ENCODE peak calls at places on chromosome 15, in six cellular contexts. S, T, N, H, X and Z are unnamed samples.

GRCh38 chr15:82809308-82810060 is at the start of gene WHAMM:
- DNase-seq in S (peak), T (peak), N (peak), H (peak), X (peak), Z (peak)

GRCh38 chr15:93359037-93359779 is 270.2 kb upstream of the RGMA start:
- DNase-seq in S (no peak), T (no peak), N (no peak), H (no peak), X (no peak), Z (no peak)

GRCh38 chr15:92541197-92542190 is 114.1 kb downstream of the FAM174B start:
- DNase-seq in S (no peak), T (peak), N (no peak), H (peak), X (no peak), Z (no peak)

GRCh38 chr15:63493451-63493850 is 10.9 kb upstream of the USP3 start:
- DNase-seq in S (no peak), T (no peak), N (no peak), H (no peak), X (no peak), Z (no peak)

GRCh38 chr15:57591822-57592367 is at the start of gene MYZAP:
- DNase-seq in S (peak), T (no peak), N (no peak), H (no peak), X (peak), Z (no peak)

GRCh38 chr15:25931846-25932245 is 68.7 kb upstream of the ATP10A start:
- DNase-seq in S (peak), T (peak), N (no peak), H (no peak), X (no peak), Z (no peak)

GRCh38 chr15:62112616-62113593 is 46.1 kb downstream of the C2CD4A start:
- DNase-seq in S (peak), T (peak), N (no peak), H (peak), X (no peak), Z (no peak)

GRCh38 chr15:63514533-63514943 is 10.1 kb downstream of the USP3 start:
- DNase-seq in S (peak), T (peak), N (no peak), H (no peak), X (no peak), Z (no peak)

GRCh38 chr15:100759698-100760356 is 119.8 kb upstream of the ALDH1A3 start:
- DNase-seq in S (peak), T (peak), N (no peak), H (no peak), X (no peak), Z (no peak)

GRCh38 chr15:85603160-85603559 is 191.6 kb downstream of the KLHL25 start:
- DNase-seq in S (no peak), T (no peak), N (no peak), H (no peak), X (no peak), Z (no peak)

GRCh38 chr15:41506796-41507341 is 6.8 kb downstream of the LTK start:
- DNase-seq in S (no peak), T (no peak), N (no peak), H (no peak), X (no peak), Z (no peak)

GRCh38 chr15:45307230-45307924 is 55.3 kb downstream of the SLC28A2 start:
- DNase-seq in S (peak), T (peak), N (no peak), H (no peak), X (no peak), Z (peak)

GRCh38 chr15:84955089-84955848 is 26.4 kb upstream of the PDE8A start:
- DNase-seq in S (peak), T (peak), N (peak), H (peak), X (peak), Z (no peak)

GRCh38 chr15:93035953-93036810 is 52.8 kb downstream of the RGMA start:
- DNase-seq in S (peak), T (peak), N (no peak), H (no peak), X (peak), Z (no peak)

GRCh38 chr15:64443747-64444621 is 16.4 kb upstream of the ZNF609 start:
- DNase-seq in S (peak), T (peak), N (no peak), H (no peak), X (no peak), Z (peak)

GRCh38 chr15:83365370-83365938 is 81.0 kb upstream of the BNC1 start:
- DNase-seq in S (peak), T (peak), N (no peak), H (peak), X (peak), Z (no peak)

GRCh38 chr15:33912326-33912725 is 56.0 kb upstream of the CHRM5 start:
- DNase-seq in S (no peak), T (no peak), N (no peak), H (no peak), X (no peak), Z (no peak)

GRCh38 chr15:78084359-78084750 is 6.8 kb upstream of the TBC1D2B start:
- DNase-seq in S (no peak), T (no peak), N (no peak), H (no peak), X (no peak), Z (no peak)

GRCh38 chr15:79045041-79045440 is 45.5 kb downstream of the RASGRF1 start:
- DNase-seq in S (no peak), T (no peak), N (no peak), H (no peak), X (no peak), Z (no peak)

GRCh38 chr15:22794063-22794462 is 7.6 kb downstream of the NIPA1 start:
- DNase-seq in S (no peak), T (no peak), N (no peak), H (no peak), X (no peak), Z (no peak)
- H3K4me3 ChIP-seq in S (no peak), T (no peak), N (no peak), H (no peak), X (no peak), Z (no peak)

GRCh38 chr15:90451215-90451850 is 63.3 kb downstream of the IQGAP1 start:
- DNase-seq in S (peak), T (peak), N (no peak), H (no peak), X (no peak), Z (no peak)
- TF ChIP-seq CTCF in S (no peak), T (no peak), N (no peak), H (no peak), X (no peak), Z (no peak)

DNA sequence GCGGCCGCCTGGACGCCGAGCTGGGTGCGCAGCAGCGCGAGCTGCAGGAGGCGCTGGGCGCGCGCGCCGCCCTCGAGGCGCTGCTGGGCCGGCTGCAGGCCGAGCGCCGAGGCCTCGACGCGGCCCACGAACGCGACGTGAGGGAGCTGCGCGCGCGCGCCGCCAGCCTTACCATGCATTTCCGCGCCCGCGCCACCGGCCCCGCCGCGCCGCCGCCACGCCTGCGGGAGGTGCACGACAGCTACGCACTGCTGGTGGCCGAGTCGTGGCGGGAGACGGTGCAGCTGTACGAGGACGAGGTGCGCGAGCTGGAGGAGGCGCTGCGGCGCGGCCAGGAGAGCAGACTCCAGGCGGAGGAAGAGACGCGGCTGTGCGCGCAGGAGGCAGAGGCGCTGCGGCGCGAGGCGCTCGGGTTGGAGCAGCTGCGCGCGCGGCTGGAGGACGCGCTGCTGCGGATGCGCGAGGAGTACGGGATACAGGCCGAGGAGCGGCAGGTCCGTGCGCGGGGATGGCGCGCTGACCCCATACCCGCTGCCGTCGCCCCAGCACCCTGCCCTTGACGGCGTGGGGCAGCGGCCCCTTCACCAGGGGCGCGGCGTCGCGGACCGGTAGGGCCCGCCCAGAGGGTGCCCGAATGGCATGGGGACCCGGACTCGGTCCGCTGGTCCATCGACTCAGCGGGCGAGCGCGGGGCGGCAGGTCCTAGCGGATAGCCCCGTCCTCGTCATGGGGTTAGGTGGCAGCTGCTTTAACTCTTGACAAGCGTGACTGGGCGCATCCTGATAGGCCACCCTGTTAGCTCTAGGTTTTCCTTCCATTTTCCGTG is 849 bp downstream of the SYNM start:
- DNase-seq in S (peak), T (peak), N (no peak), H (no peak), X (peak), Z (no peak)
- H3K4me3 ChIP-seq in S (peak), T (peak), N (peak), H (peak), X (peak), Z (peak)

DNA sequence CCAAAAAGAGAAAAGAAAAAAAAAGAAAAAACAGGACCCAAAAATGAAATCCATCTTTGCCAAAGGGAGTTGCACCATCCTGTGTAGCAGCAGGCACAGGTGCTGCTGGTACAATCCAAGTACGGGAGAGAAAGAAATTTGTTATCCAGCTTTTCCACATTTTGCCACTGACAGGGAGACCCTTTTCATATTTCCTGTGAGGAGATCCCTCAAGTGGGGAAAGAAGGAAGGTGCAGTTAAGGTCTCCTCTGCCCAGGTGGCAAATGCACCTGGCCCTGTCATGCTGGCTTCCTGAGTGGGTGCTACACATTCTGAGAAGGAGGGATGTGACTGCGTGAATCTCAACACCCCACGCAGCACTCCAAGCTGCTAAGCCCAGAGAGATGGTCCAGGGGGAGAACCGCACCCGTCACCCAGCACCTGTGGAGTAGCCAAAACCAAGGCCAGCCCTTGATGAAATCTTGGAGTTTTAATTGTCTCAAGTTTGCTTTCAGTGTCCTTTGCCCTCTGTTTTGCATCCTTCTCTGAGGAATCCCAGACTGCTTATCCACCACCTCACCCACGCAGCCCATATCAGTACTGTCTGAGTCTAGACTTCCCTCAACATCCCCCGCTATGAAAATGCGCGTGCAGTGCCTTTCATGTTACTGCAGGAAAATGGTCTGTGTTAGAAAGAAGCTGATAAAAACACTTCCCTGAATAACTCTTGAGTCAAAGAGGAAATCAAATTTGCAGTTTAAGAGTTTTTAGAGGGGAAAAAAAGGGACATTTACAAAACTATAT is 141.9 kb upstream of the THBS1 start:
- DNase-seq in S (no peak), T (no peak), N (no peak), H (no peak), X (no peak), Z (no peak)
- TF ChIP-seq CTCF in S (no peak), T (no peak), N (no peak), H (no peak), X (no peak), Z (no peak)

DNA sequence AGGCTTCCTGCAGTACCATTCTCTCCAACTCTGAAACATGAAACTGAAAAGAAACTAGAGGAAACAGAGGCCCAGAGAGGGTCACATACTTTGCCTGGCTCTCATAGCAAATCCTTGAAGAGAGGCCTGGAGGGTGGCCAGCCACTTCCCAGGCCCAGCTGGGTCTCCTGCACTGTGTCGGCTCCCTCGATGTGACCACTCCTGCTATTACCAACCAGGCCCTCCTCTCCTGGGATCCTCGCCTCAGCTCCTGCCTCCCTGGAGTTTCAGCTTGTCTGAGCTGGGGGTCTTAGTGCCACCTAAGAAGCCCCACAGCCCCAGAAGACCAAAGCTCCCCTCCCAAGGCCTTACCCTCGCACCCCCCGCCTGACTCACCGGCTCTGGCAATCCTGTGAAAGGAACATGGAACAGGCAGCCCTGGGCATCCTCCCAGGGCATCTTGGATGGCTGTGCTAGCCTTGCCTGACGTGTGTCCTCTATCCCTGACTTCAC is 4.6 kb downstream of the LOXL1 start:
- DNase-seq in S (no peak), T (peak), N (no peak), H (no peak), X (peak), Z (no peak)
- H3K4me3 ChIP-seq in S (no peak), T (no peak), N (no peak), H (no peak), X (no peak), Z (no peak)

GRCh38 chr15:51952805-51953204 is 18.8 kb downstream of the LEO1 start:
- DNase-seq in S (no peak), T (no peak), N (no peak), H (no peak), X (no peak), Z (no peak)
- TF ChIP-seq CTCF in S (no peak), T (no peak), N (no peak), H (no peak), X (no peak), Z (no peak)